ENCODE peak calls at places on chromosomes 1 and 21, in four cellular contexts. One of them, this sample, is unnamed.

GRCh38 chr1:114668784-114669561 is 876 bp downstream of the DENND2C start:
- DNase-seq in HepG2: peak; percentile 37
- DNase-seq in K562: no peak
- DNase-seq in GM12878: no peak
- DNase-seq in this sample: no peak

GRCh38 chr1:93178418-93178817 is 1.8 kb downstream of the TMED5 start:
- DNase-seq in GM12878: no peak
- DNase-seq in HepG2: peak; percentile 43
- DNase-seq in K562: peak; percentile 12
- DNase-seq in this sample: no peak

GRCh38 chr1:237911911-237912310 is 21.2 kb upstream of the ZP4 start:
- DNase-seq in K562: no peak
- DNase-seq in HepG2: no peak
- DNase-seq in GM12878: no peak
- DNase-seq in this sample: no peak

GRCh38 chr1:101291562-101292035 is 54.8 kb downstream of the S1PR1 start:
- DNase-seq in GM12878: no peak
- DNase-seq in K562: no peak
- DNase-seq in HepG2: peak; percentile 83
- DNase-seq in this sample: no peak

GRCh38 chr1:151635479-151636072 is 23.7 kb downstream of the SNX27 start:
- DNase-seq in GM12878: no peak
- DNase-seq in K562: no peak
- DNase-seq in HepG2: no peak
- DNase-seq in this sample: no peak

GRCh38 chr1:100322436-100323211 is 29.7 kb upstream of the CDC14A start:
- DNase-seq in HepG2: peak; percentile 52
- DNase-seq in GM12878: no peak
- DNase-seq in K562: no peak
- DNase-seq in this sample: no peak

GRCh38 chr1:31483012-31483946 is 70.3 kb downstream of the SERINC2 start:
- DNase-seq in GM12878: peak; percentile 58
- DNase-seq in HepG2: no peak
- DNase-seq in K562: no peak
- DNase-seq in this sample: no peak

GRCh38 chr1:15683411-15684039 is 595 bp upstream of the PLEKHM2 start:
- DNase-seq in HepG2: no peak
- DNase-seq in GM12878: no peak
- DNase-seq in K562: no peak
- DNase-seq in this sample: no peak

GRCh38 chr1:246052603-246053002 is 454.5 kb downstream of the SMYD3 start:
- DNase-seq in K562: no peak
- DNase-seq in HepG2: no peak
- DNase-seq in GM12878: no peak
- DNase-seq in this sample: no peak

GRCh38 chr21:36005018-36005417 is 55.3 kb downstream of the SETD4 start:
- DNase-seq in GM12878: no peak
- DNase-seq in HepG2: no peak
- DNase-seq in K562: no peak
- DNase-seq in this sample: no peak

GRCh38 chr1:87084247-87084836 is 169.9 kb downstream of the HS2ST1 start:
- DNase-seq in K562: no peak
- DNase-seq in GM12878: no peak
- DNase-seq in HepG2: peak; percentile 4
- DNase-seq in this sample: no peak

GRCh38 chr1:58921751-58922150 is 137.9 kb upstream of the JUN start:
- DNase-seq in K562: no peak
- DNase-seq in HepG2: no peak
- DNase-seq in GM12878: no peak
- DNase-seq in this sample: no peak

GRCh38 chr1:171803056-171803455 is 21.6 kb downstream of the METTL13 start:
- DNase-seq in K562: no peak
- DNase-seq in GM12878: no peak
- DNase-seq in HepG2: no peak
- DNase-seq in this sample: no peak

GRCh38 chr1:223860051-223860559 is 14.4 kb upstream of the TP53BP2 start:
- DNase-seq in HepG2: no peak
- DNase-seq in GM12878: no peak
- DNase-seq in K562: no peak
- DNase-seq in this sample: no peak

GRCh38 chr1:188122646-188123045 is 1293.9 kb downstream of the PLA2G4A start:
- DNase-seq in GM12878: no peak
- DNase-seq in K562: no peak
- DNase-seq in HepG2: no peak
- DNase-seq in this sample: no peak

GRCh38 chr1:54378157-54378883 is 27.9 kb downstream of the SSBP3 start:
- DNase-seq in GM12878: no peak
- DNase-seq in HepG2: no peak
- DNase-seq in K562: no peak
- DNase-seq in this sample: peak; percentile 75

GRCh38 chr1:46477153-46477929 is 12.3 kb upstream of the DMBX1 start:
- DNase-seq in HepG2: peak; percentile 44
- DNase-seq in GM12878: peak; percentile 17
- DNase-seq in K562: peak; percentile 93
- DNase-seq in this sample: peak; percentile 85

GRCh38 chr1:228044961-228045360 is 37.5 kb upstream of the ARF1 start:
- DNase-seq in K562: no peak
- DNase-seq in HepG2: no peak
- DNase-seq in GM12878: no peak
- DNase-seq in this sample: no peak

GRCh38 chr1:178254433-178254832 is 160.5 kb downstream of the RASAL2 start:
- DNase-seq in K562: no peak
- DNase-seq in GM12878: no peak
- DNase-seq in HepG2: no peak
- DNase-seq in this sample: no peak

GRCh38 chr1:30763654-30764248 is 6.2 kb upstream of the LAPTM5 start:
- DNase-seq in HepG2: no peak
- DNase-seq in GM12878: no peak
- DNase-seq in K562: no peak
- DNase-seq in this sample: no peak

GRCh38 chr21:31397939-31398338 is 53.9 kb upstream of the TIAM1 start:
- DNase-seq in HepG2: no peak
- DNase-seq in K562: no peak
- DNase-seq in GM12878: no peak
- DNase-seq in this sample: no peak

GRCh38 chr1:33410091-33410701 is 20.7 kb downstream of the PHC2 start:
- DNase-seq in GM12878: no peak
- DNase-seq in K562: no peak
- DNase-seq in HepG2: no peak
- DNase-seq in this sample: no peak

GRCh38 chr1:245181123-245181522 is 26.3 kb downstream of the KIF26B start:
- DNase-seq in K562: no peak
- DNase-seq in HepG2: no peak
- DNase-seq in GM12878: no peak
- DNase-seq in this sample: no peak

GRCh38 chr1:119982006-119982405 is 85.7 kb upstream of the ADAM30 start:
- DNase-seq in K562: no peak
- DNase-seq in HepG2: no peak
- DNase-seq in GM12878: no peak
- DNase-seq in this sample: no peak

GRCh38 chr21:32184485-32184884 is 94.4 kb downstream of the MIS18A start:
- DNase-seq in HepG2: no peak
- DNase-seq in K562: no peak
- DNase-seq in GM12878: no peak
- DNase-seq in this sample: no peak

DNA sequence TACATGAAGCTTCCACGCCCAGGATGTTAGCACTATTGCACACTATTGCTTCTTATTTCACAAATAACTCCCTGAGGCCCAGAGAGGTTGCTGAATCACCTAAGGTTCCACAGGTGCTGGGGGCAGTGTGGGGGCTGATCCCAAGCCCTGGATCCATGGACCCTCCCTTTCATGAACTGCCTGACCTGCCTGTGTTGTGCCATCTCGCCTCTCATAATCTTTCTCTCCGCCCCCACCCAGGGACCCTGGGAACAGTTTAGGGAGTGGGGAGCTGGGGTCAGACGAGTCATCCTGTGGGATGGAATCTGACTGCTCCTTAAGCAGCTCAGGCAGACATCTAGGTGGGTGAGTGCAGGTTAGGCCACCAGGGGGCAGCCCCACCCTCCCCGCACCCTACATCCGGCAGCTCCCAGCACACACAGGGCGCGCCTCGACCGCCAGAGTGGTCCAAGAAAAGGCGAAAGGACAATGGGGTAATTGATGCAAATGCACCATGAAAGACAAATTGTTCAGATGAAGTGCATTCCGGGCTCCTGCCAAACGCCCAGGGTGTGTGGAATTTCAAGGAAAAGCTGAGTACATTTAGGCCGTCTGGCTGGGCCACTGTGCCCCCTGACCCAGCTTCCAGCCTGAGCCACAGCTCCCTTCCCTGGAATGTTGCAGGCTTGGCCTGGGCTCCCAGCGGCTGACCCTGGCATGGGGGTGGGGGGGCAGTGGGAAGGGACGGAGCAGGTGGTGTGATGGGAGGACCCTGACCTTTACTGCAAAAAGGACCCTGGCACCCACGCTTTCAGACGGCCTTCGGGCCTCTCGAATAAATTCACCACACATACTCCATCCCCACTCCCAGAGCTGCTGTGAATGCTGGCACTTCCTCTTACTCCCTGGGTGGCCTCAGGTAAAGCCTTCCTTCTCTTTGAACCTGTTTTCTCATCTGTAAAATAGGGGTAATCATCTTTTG is 20.8 kb downstream of the PHLDA3 start:
- DNase-seq in HepG2: peak; percentile 56
- DNase-seq in GM12878: no peak
- DNase-seq in K562: peak; percentile 93
- DNase-seq in this sample: peak; percentile 83
- TF ChIP-seq NR2C2 in HepG2: no peak
- TF ChIP-seq NR2C2 in GM12878: no peak
- TF ChIP-seq NR2C2 in K562: no peak
- TF ChIP-seq NR2C2 in this sample: no peak

DNA sequence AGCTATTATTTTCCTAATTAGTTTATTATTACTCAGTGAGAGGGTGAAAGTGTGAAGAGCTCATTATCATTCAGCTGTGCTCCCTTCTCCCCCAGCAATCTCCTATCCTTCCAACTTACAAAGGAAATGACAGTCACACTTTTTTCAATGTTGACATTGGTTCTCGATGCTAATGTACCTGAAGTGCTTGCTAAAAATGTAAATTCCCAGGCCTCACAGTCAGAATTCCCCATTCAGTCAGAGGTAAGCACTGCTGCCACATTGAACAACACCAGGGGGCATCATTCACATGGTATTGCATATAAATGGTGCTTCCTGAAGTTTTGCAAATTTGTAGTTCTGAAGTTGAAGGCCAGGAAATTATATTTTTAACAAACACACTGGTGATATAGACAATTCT is 132.7 kb upstream of the FOXD3 start:
- DNase-seq in GM12878: no peak
- DNase-seq in K562: no peak
- DNase-seq in HepG2: no peak
- DNase-seq in this sample: peak; percentile 52
- TF ChIP-seq CTCF in GM12878: peak; percentile 19
- TF ChIP-seq CTCF in K562: peak; percentile 24
- TF ChIP-seq CTCF in HepG2: peak; percentile 23
- TF ChIP-seq CTCF in this sample: peak; percentile 33

GRCh38 chr21:45167796-45168222 is 93.4 kb downstream of the ADARB1 start:
- DNase-seq in HepG2: no peak
- DNase-seq in K562: no peak
- DNase-seq in GM12878: no peak
- DNase-seq in this sample: no peak
- TF ChIP-seq ATF2 in HepG2: no peak
- TF ChIP-seq ATF2 in K562: no peak
- TF ChIP-seq ATF2 in GM12878: no peak
- TF ChIP-seq ATF2 in this sample: no peak

DNA sequence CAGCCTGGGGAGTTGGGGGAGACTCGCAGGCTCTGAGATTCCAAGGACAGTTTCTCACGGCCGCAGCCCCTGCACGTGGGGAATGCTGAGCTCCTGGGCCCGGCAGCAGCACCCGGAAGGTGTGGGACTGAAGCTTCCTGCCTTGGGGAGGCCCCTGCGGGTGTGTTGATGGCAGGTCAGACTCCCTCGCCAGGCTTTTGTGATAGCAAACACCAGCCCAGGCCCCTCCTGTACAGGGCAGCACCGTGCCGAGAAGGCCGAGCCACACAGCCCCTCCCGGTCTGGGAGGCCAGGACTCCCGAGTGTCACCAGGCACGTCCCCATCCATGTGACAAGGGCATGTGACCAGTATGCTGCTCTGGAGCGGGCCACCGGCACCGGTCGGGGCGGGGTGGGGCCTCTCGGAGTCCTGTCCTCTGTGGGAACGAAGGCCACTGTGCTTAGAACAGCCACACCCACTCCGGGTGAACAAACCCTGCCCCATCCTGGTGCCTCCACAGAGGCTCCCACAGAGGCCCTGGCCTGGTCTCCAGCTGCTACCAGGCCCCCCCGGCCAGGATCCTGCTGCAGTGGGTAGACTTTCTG is 31.1 kb upstream of the ARHGEF16 start:
- DNase-seq in HepG2: peak; percentile 80
- DNase-seq in GM12878: no peak
- DNase-seq in K562: peak; percentile 28
- DNase-seq in this sample: no peak
- TF ChIP-seq NR2C2 in HepG2: no peak
- TF ChIP-seq NR2C2 in GM12878: no peak
- TF ChIP-seq NR2C2 in K562: no peak
- TF ChIP-seq NR2C2 in this sample: no peak

GRCh38 chr21:45269861-45270260 is 17.8 kb downstream of the POFUT2 start:
- DNase-seq in K562: no peak
- DNase-seq in HepG2: no peak
- DNase-seq in GM12878: no peak
- DNase-seq in this sample: no peak

GRCh38 chr21:45265721-45266517 is 21.8 kb downstream of the POFUT2 start:
- DNase-seq in K562: no peak
- DNase-seq in HepG2: no peak
- DNase-seq in GM12878: no peak
- DNase-seq in this sample: no peak

GRCh38 chr21:45266518-45267389 is 20.9 kb downstream of the POFUT2 start:
- DNase-seq in HepG2: no peak
- DNase-seq in GM12878: no peak
- DNase-seq in K562: no peak
- DNase-seq in this sample: no peak

GRCh38 chr21:45267390-45267760 is 20.3 kb downstream of the POFUT2 start:
- DNase-seq in K562: no peak
- DNase-seq in GM12878: no peak
- DNase-seq in HepG2: no peak
- DNase-seq in this sample: no peak

DNA sequence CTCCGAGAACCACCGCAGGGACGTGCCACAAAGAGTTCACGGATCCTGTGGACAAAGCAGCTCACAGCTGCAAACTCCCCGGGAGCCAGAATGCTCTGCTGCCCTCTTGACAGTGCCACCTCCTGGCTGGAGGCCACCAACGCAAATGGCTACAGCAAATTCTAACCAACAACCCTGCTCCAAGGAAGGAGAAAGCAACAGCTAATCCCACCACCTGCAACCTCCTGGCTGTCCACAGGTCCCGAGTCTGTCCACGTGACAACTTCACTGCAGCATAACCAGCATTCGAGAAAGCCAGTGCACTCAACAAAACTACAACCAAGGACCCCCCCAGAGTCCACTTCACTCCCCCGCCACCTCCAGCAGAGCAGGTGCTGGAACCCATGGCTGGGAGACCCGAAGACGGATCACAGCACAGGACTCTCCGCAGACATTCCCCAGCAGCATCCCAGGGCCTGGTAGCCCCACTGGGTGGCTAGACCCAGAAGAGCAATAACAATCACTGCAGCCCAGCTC is 17.3 kb downstream of the POFUT2 start:
- DNase-seq in GM12878: no peak
- DNase-seq in HepG2: no peak
- DNase-seq in K562: no peak
- DNase-seq in this sample: peak; percentile 48
- TF ChIP-seq CTCF in GM12878: no peak
- TF ChIP-seq CTCF in HepG2: peak; percentile 65
- TF ChIP-seq CTCF in K562: peak; percentile 25
- TF ChIP-seq CTCF in this sample: no peak